ENCODE peak calls at places on chromosomes 12 and 14, in seven cellular contexts. I is WTC11, F is gastrocnemius medialis, J is HCT116, W is Peyer's patch, E is fibroblast of lung, U is AG04450. P is an unnamed sample.

GRCh38 chr12:5623411-5623810 is 191.5 kb downstream of the NTF3 start:
- DNase-seq in I (no peak), F (no peak), U (no peak), J (no peak), W (no peak), E (no peak), P (no peak)

GRCh38 chr14:104872469-104873341 is 7.6 kb downstream of the CEP170B start:
- DNase-seq in U (no peak), I (peak), J (no peak), W (no peak), E (peak), F (peak), P (no peak)

GRCh38 chr14:29971101-29971500 is 43.5 kb upstream of the PRKD1 start:
- DNase-seq in J (no peak), W (no peak), I (no peak), U (no peak), F (no peak), E (no peak), P (no peak)

GRCh38 chr12:64390275-64390851 is at the start of gene C12orf56:
- DNase-seq in F (no peak), W (peak), U (no peak), E (no peak), J (no peak), I (peak), P (no peak)

GRCh38 chr14:77316872-77317271 is 3.8 kb downstream of the POMT2 start:
- DNase-seq in F (peak), U (no peak), E (no peak), J (no peak), W (no peak), I (no peak), P (no peak)

GRCh38 chr14:35506927-35507326 is 27.0 kb upstream of the INSM2 start:
- DNase-seq in W (no peak), U (no peak), E (no peak), J (no peak), F (no peak), I (no peak), P (no peak)

GRCh38 chr12:46674818-46675217 is 151.0 kb downstream of the SLC38A4 start:
- DNase-seq in E (no peak), I (no peak), J (no peak), W (no peak), F (no peak), U (no peak), P (no peak)

GRCh38 chr12:113693693-113694092 is 222.0 kb upstream of the LHX5 start:
- DNase-seq in W (no peak), F (no peak), U (no peak), J (no peak), E (no peak), I (no peak), P (no peak)

GRCh38 chr12:113149361-113150150 is at the start of gene CFAP73:
- DNase-seq in E (peak), F (no peak), I (peak), W (peak), J (peak), U (peak), P (peak)

GRCh38 chr14:59086241-59086899 is 102.1 kb upstream of the DAAM1 start:
- DNase-seq in W (no peak), I (no peak), U (peak), F (no peak), E (peak), J (no peak), P (no peak)

GRCh38 chr14:74380172-74380571 is 31.9 kb downstream of the VRTN start:
- DNase-seq in I (no peak), W (no peak), U (no peak), E (peak), J (no peak), F (no peak), P (no peak)

GRCh38 chr14:92414685-92415084 is 91.7 kb downstream of the SLC24A4 start:
- DNase-seq in W (no peak), J (no peak), F (no peak), I (no peak), U (no peak), E (no peak), P (no peak)

GRCh38 chr14:89000007-89000942 is 175.8 kb downstream of the TTC8 start:
- DNase-seq in J (peak), W (no peak), U (peak), I (peak), E (peak), F (no peak), P (no peak)

GRCh38 chr12:132084681-132085635 is 59.2 kb downstream of the DDX51 start:
- DNase-seq in F (peak), E (peak), J (no peak), U (no peak), I (peak), W (peak), P (no peak)

GRCh38 chr14:103177376-103177775 is 54.1 kb downstream of the TNFAIP2 start:
- DNase-seq in W (no peak), U (no peak), F (no peak), J (no peak), E (no peak), I (no peak), P (no peak)

GRCh38 chr14:102733326-102733725 is 43.9 kb upstream of the TRAF3 start:
- DNase-seq in E (no peak), W (no peak), U (no peak), F (no peak), J (no peak), I (no peak), P (no peak)

GRCh38 chr12:77943466-77943865 is 112.8 kb downstream of the NAV3 start:
- DNase-seq in E (peak), I (no peak), F (no peak), U (no peak), W (no peak), J (peak), P (no peak)

GRCh38 chr12:98401427-98401826 is 114.0 kb upstream of the TMPO start:
- DNase-seq in W (no peak), I (no peak), F (no peak), E (no peak), J (no peak), U (no peak), P (no peak)

GRCh38 chr14:90061849-90062794 is at the start of gene KCNK13:
- DNase-seq in W (no peak), J (no peak), E (no peak), I (peak), F (no peak), U (no peak), P (peak)

GRCh38 chr14:65776193-65776592 is 363.7 kb downstream of the FUT8 start:
- DNase-seq in U (no peak), E (peak), J (no peak), W (no peak), F (no peak), I (no peak), P (no peak)

DNA sequence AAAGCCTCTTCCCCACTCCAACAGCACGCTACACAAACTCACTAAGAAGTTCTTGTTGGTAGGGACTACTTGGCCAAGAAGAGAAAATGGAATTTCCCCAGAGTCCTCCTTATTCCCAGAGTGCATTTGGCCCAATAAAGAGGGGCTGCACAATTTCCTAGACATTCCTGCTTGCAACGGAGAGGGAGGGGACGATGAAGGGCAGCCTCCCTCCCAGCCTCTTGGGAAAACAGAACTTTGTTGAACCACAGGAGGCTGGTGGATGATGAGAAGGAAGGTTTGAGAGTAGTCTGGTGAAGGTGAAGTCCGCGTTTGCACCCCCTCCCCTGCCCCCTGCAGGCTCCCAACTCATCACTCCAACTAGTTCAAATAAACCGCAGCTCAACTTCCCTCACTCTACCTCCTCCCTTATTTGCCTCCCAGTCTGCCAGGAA is 19.1 kb upstream of the TBX3 start:
- DNase-seq in J (no peak), F (no peak), U (no peak), E (no peak), W (no peak), I (no peak), P (peak)
- TF ChIP-seq CTCF in J (no peak), F (no peak), U (no peak), E (no peak), W (no peak), I (no peak), P (no peak)

GRCh38 chr14:31265701-31266398 is 58.3 kb upstream of the HECTD1 start:
- DNase-seq in F (no peak), U (no peak), I (no peak), W (no peak), E (peak), J (no peak), P (no peak)
- TF ChIP-seq CTCF in F (no peak), U (no peak), I (no peak), W (no peak), E (no peak), J (no peak), P (no peak)

GRCh38 chr12:52362118-52362726 is 5.1 kb downstream of the KRT85 start:
- DNase-seq in U (no peak), J (no peak), W (no peak), F (no peak), I (peak), E (no peak), P (peak)
- TF ChIP-seq CTCF in U (peak), J (peak), W (peak), F (no peak), I (peak), E (no peak), P (no peak)

DNA sequence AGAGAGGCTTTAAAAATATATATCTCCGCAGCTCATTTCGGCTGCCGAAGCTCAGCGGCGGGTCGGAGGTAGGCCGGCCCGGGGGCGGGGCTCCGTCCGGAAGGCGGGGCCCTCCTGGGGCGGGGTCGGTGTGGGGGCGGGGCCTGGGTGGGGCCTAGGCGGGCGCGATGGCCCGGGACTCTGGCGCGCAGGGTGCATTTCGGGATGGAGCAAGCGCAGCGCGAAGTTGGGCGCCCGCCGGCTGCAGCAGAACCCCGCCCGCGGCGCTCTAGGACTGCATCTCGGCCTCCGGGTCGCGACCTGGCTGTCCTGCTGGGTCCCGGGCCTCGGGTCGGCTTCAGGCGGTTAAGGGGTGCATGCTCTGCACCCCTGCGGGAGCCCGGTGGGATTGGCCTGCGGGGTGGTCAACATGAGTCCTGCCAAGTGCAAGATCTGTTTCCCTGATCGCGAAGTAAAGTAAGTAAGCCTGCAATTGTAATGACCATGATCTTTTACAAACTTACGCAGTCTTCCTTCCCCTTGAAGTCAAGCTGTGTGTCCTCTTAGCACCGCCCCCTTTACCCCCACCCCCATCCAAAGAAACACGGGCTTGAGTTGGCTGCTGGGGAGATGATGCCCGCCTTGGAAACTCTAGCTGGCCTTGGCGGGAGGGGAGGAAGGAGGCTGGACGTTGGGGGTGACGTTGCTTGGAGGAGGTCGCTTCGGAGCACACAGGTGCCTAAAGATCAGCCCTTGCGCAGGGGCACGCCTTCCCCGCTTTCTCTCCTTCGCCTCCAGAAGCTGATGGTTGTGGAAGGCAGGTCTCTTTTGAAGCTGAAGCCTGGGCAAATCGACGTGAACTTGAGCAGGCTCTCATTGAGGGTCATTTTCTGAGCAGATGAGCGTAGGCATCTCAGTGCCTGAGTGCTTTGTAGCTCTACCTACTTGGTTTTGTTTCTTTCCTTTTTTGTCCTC is 38.4 kb downstream of the ACACB start:
- DNase-seq in U (peak), J (peak), W (peak), I (peak), E (peak), F (peak), P (peak)
- TF ChIP-seq CTCF in U (no peak), J (no peak), W (no peak), I (no peak), E (no peak), F (no peak), P (no peak)

DNA sequence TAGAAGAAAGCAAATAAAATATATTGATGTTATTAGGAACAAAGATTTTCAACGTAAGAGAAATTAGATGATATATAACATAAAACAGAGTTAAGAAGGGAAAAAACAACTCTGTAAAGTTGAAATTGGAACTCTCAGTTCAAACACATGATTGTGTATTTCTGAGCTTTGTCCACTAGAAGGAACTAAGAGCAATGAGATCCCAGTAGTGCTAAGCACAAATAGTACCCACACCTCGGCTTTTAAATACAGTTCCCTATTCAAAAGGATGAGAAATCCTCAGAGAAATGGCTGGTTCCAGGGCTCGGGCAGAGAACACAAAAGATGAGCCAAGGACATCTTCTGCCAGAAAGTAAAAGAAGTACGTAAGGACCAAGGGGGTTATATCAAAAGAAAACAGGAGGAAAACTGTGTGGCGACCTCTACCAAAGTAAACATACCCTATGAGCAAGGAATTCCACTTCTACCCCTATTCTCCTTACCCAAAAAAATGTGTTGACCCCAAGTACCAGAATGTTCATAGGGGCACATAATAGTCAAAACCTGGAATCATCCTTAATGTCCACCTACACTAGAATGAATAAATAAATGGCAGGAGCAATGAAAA is 96.6 kb downstream of the SPTSSA start:
- DNase-seq in J (no peak), I (no peak), F (no peak), E (peak), U (no peak), W (no peak), P (no peak)
- TF ChIP-seq CTCF in J (no peak), I (no peak), F (peak), E (peak), U (peak), W (peak), P (no peak)

P was measured in mesothelial cell of epicardium.